ENCODE peak calls at places on chromosomes 5 and 9, in six cellular contexts. One of them, this sample, is unnamed.
A peak's percentile ranks its signal among the peaks of the same experiment; 100 is the strongest.

GRCh38 chr9:127123239-127123935 is 952 bp upstream of the ANGPTL2 start:
- DNase-seq in upper lobe of right lung: no peak
- DNase-seq in BJ: no peak
- DNase-seq in lung: no peak
- DNase-seq in esophagus squamous epithelium: no peak
- DNase-seq in lower leg skin: peak; percentile 87
- DNase-seq in this sample: no peak

GRCh38 chr9:104686081-104686480 is 8.2 kb upstream of the OR13D1 start:
- DNase-seq in lung: no peak
- DNase-seq in BJ: no peak
- DNase-seq in upper lobe of right lung: no peak
- DNase-seq in esophagus squamous epithelium: no peak
- DNase-seq in lower leg skin: no peak
- DNase-seq in this sample: no peak

GRCh38 chr9:132849168-132849831 is 28.8 kb downstream of the AK8 start:
- DNase-seq in upper lobe of right lung: no peak
- DNase-seq in lower leg skin: no peak
- DNase-seq in BJ: no peak
- DNase-seq in lung: no peak
- DNase-seq in esophagus squamous epithelium: no peak
- DNase-seq in this sample: no peak

GRCh38 chr5:178116406-178116885 is 3.1 kb downstream of the N4BP3 start:
- DNase-seq in BJ: no peak
- DNase-seq in lower leg skin: no peak
- DNase-seq in esophagus squamous epithelium: no peak
- DNase-seq in lung: no peak
- DNase-seq in upper lobe of right lung: no peak
- DNase-seq in this sample: no peak

GRCh38 chr5:73433982-73434342 is 14.6 kb downstream of the FOXD1 start:
- DNase-seq in upper lobe of right lung: no peak
- DNase-seq in lower leg skin: no peak
- DNase-seq in BJ: no peak
- DNase-seq in lung: peak; percentile 54
- DNase-seq in esophagus squamous epithelium: no peak
- DNase-seq in this sample: no peak

GRCh38 chr9:133842174-133842573 is 104.0 kb upstream of the SARDH start:
- DNase-seq in upper lobe of right lung: no peak
- DNase-seq in esophagus squamous epithelium: no peak
- DNase-seq in BJ: no peak
- DNase-seq in lung: no peak
- DNase-seq in lower leg skin: no peak
- DNase-seq in this sample: no peak

GRCh38 chr9:114386886-114387677 is 700 bp downstream of the AKNA start:
- DNase-seq in BJ: no peak
- DNase-seq in lung: no peak
- DNase-seq in upper lobe of right lung: no peak
- DNase-seq in lower leg skin: no peak
- DNase-seq in esophagus squamous epithelium: no peak
- DNase-seq in this sample: no peak

GRCh38 chr5:82348749-82349148 is 70.6 kb upstream of the RPS23 start:
- DNase-seq in lower leg skin: no peak
- DNase-seq in esophagus squamous epithelium: no peak
- DNase-seq in BJ: no peak
- DNase-seq in upper lobe of right lung: no peak
- DNase-seq in lung: no peak
- DNase-seq in this sample: no peak

GRCh38 chr5:159912033-159912800 is 4.1 kb upstream of the ADRA1B start:
- DNase-seq in lung: peak; percentile 18
- DNase-seq in lower leg skin: no peak
- DNase-seq in esophagus squamous epithelium: no peak
- DNase-seq in BJ: no peak
- DNase-seq in upper lobe of right lung: no peak
- DNase-seq in this sample: no peak

GRCh38 chr9:127968717-127969383 is 11.9 kb downstream of the EEIG1 start:
- DNase-seq in BJ: peak; percentile 69
- DNase-seq in esophagus squamous epithelium: no peak
- DNase-seq in upper lobe of right lung: no peak
- DNase-seq in lower leg skin: no peak
- DNase-seq in lung: no peak
- DNase-seq in this sample: no peak

GRCh38 chr5:44632344-44632743 is 176.4 kb upstream of the MRPS30 start:
- DNase-seq in BJ: no peak
- DNase-seq in lung: no peak
- DNase-seq in lower leg skin: no peak
- DNase-seq in upper lobe of right lung: no peak
- DNase-seq in esophagus squamous epithelium: no peak
- DNase-seq in this sample: no peak

GRCh38 chr9:13971910-13972655 is 341.9 kb downstream of the NFIB start:
- DNase-seq in lower leg skin: no peak
- DNase-seq in upper lobe of right lung: no peak
- DNase-seq in esophagus squamous epithelium: no peak
- DNase-seq in BJ: no peak
- DNase-seq in lung: no peak
- DNase-seq in this sample: no peak

GRCh38 chr9:113650207-113651131 is 186.9 kb downstream of the RGS3 start:
- DNase-seq in upper lobe of right lung: peak; percentile 48
- DNase-seq in BJ: no peak
- DNase-seq in lung: no peak
- DNase-seq in esophagus squamous epithelium: no peak
- DNase-seq in lower leg skin: no peak
- DNase-seq in this sample: no peak

GRCh38 chr5:31478901-31479300 is 53.0 kb downstream of the DROSHA start:
- DNase-seq in BJ: no peak
- DNase-seq in upper lobe of right lung: no peak
- DNase-seq in lung: no peak
- DNase-seq in lower leg skin: no peak
- DNase-seq in esophagus squamous epithelium: no peak
- DNase-seq in this sample: no peak

GRCh38 chr5:172117977-172118701 is 69.9 kb downstream of the STK10 start:
- DNase-seq in esophagus squamous epithelium: no peak
- DNase-seq in lung: no peak
- DNase-seq in lower leg skin: no peak
- DNase-seq in upper lobe of right lung: no peak
- DNase-seq in BJ: no peak
- DNase-seq in this sample: no peak

GRCh38 chr5:157785781-157786180 is 42.3 kb downstream of the LSM11 start:
- DNase-seq in lung: no peak
- DNase-seq in BJ: no peak
- DNase-seq in upper lobe of right lung: no peak
- DNase-seq in lower leg skin: no peak
- DNase-seq in esophagus squamous epithelium: no peak
- DNase-seq in this sample: no peak

GRCh38 chr5:84202136-84202535 is 182.5 kb downstream of the EDIL3 start:
- DNase-seq in lung: no peak
- DNase-seq in upper lobe of right lung: no peak
- DNase-seq in lower leg skin: no peak
- DNase-seq in esophagus squamous epithelium: no peak
- DNase-seq in BJ: no peak
- DNase-seq in this sample: no peak

DNA sequence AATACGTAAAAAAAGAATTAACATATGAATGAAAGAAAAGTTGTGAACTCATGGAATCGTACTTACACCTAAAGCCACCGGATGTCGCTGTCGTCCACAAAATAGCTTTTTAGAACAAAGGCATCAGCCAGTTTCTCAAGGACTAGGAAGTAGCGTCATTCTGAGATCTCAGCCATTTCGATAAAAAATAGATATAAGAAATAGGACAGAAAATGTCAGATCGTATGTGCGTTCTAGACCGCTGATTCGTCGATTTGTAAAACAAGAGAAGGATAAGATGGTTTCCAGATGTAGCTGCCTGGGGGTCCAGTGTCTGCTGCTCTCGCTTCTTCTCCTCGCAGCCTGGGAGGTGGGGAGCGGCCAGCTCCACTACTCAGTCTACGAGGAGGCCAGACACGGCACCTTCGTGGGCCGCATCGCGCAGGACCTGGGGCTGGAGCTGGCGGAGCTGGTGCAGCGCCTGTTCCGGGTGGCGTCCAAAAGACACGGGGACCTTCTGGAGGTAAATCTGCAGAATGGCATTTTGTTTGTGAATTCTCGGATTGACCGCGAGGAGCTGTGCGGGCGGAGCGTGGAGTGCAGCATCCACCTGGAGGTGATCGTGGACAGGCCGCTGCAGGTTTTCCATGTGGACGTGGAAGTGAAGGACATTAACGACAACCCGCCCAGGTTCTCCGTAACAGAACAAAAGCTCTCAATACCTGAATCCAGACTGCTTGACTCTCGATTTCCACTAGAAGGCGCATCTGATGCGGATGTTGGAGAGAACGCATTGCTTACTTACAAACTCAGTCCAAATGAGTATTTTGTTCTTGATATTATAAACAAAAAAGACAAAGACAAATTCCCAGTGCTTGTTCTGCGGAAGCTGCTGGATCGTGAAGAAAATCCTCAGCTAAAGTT is at the start of gene PCDHA10:
- DNase-seq in upper lobe of right lung: no peak
- DNase-seq in BJ: no peak
- DNase-seq in lower leg skin: no peak
- DNase-seq in esophagus squamous epithelium: no peak
- DNase-seq in lung: no peak
- DNase-seq in this sample: no peak
- TF ChIP-seq CTCF in upper lobe of right lung: peak; percentile 31
- TF ChIP-seq CTCF in BJ: no peak
- TF ChIP-seq CTCF in lower leg skin: no peak
- TF ChIP-seq CTCF in esophagus squamous epithelium: no peak
- TF ChIP-seq CTCF in lung: no peak
- TF ChIP-seq CTCF in this sample: no peak

GRCh38 chr5:66567474-66567873 is 28.7 kb upstream of the MAST4 start:
- DNase-seq in lung: no peak
- DNase-seq in lower leg skin: no peak
- DNase-seq in esophagus squamous epithelium: no peak
- DNase-seq in BJ: no peak
- DNase-seq in upper lobe of right lung: no peak
- DNase-seq in this sample: no peak
- TF ChIP-seq CTCF in lung: no peak
- TF ChIP-seq CTCF in lower leg skin: no peak
- TF ChIP-seq CTCF in esophagus squamous epithelium: no peak
- TF ChIP-seq CTCF in BJ: no peak
- TF ChIP-seq CTCF in upper lobe of right lung: no peak
- TF ChIP-seq CTCF in this sample: no peak

GRCh38 chr5:96196890-96197289 is 235.2 kb upstream of the ELL2 start:
- DNase-seq in BJ: no peak
- DNase-seq in esophagus squamous epithelium: no peak
- DNase-seq in lung: no peak
- DNase-seq in upper lobe of right lung: no peak
- DNase-seq in lower leg skin: no peak
- DNase-seq in this sample: no peak
- TF ChIP-seq CTCF in BJ: no peak
- TF ChIP-seq CTCF in esophagus squamous epithelium: no peak
- TF ChIP-seq CTCF in lung: no peak
- TF ChIP-seq CTCF in upper lobe of right lung: no peak
- TF ChIP-seq CTCF in lower leg skin: no peak
- TF ChIP-seq CTCF in this sample: no peak

GRCh38 chr5:9207820-9208418 is 338.0 kb downstream of the SEMA5A start:
- DNase-seq in upper lobe of right lung: no peak
- DNase-seq in esophagus squamous epithelium: no peak
- DNase-seq in BJ: no peak
- DNase-seq in lower leg skin: no peak
- DNase-seq in lung: no peak
- DNase-seq in this sample: no peak
- TF ChIP-seq CTCF in upper lobe of right lung: peak; percentile 53
- TF ChIP-seq CTCF in esophagus squamous epithelium: peak; percentile 57
- TF ChIP-seq CTCF in BJ: peak; percentile 33
- TF ChIP-seq CTCF in lower leg skin: no peak
- TF ChIP-seq CTCF in lung: peak; percentile 20
- TF ChIP-seq CTCF in this sample: no peak

GRCh38 chr5:150829744-150830143 is 16.6 kb upstream of the IRGM start:
- DNase-seq in lung: no peak
- DNase-seq in BJ: no peak
- DNase-seq in upper lobe of right lung: no peak
- DNase-seq in lower leg skin: no peak
- DNase-seq in esophagus squamous epithelium: no peak
- DNase-seq in this sample: no peak
- TF ChIP-seq CTCF in lung: no peak
- TF ChIP-seq CTCF in BJ: no peak
- TF ChIP-seq CTCF in upper lobe of right lung: no peak
- TF ChIP-seq CTCF in lower leg skin: no peak
- TF ChIP-seq CTCF in esophagus squamous epithelium: no peak
- TF ChIP-seq CTCF in this sample: no peak

DNA sequence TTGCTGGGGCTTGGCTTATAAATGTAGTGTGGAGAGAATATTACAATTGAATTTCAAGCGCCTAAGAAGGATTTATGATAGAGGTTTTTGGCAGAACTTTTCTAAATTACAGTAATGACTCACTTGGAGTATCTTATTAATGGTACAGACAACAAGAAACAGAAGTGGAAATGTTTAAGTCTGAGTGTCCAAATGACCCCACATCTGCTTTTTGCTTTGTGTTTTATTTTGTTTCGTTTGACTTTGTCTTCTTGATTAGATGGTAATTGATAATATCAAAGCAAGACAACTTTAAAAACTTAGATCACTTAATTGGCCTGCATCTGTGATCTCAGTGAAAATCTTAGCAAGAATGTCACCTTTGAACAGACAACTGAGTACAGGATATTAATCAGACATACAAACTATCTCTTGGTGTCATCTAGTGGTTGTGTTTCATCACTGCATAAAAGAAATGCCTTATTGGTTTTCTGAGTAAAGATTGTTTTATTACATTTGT is 577.4 kb downstream of the ISL1 start:
- DNase-seq in lower leg skin: no peak
- DNase-seq in BJ: peak; percentile 3
- DNase-seq in esophagus squamous epithelium: no peak
- DNase-seq in lung: no peak
- DNase-seq in upper lobe of right lung: no peak
- DNase-seq in this sample: no peak
- TF ChIP-seq CTCF in lower leg skin: no peak
- TF ChIP-seq CTCF in BJ: peak; percentile 61
- TF ChIP-seq CTCF in esophagus squamous epithelium: no peak
- TF ChIP-seq CTCF in lung: no peak
- TF ChIP-seq CTCF in upper lobe of right lung: peak; percentile 21
- TF ChIP-seq CTCF in this sample: no peak

DNA sequence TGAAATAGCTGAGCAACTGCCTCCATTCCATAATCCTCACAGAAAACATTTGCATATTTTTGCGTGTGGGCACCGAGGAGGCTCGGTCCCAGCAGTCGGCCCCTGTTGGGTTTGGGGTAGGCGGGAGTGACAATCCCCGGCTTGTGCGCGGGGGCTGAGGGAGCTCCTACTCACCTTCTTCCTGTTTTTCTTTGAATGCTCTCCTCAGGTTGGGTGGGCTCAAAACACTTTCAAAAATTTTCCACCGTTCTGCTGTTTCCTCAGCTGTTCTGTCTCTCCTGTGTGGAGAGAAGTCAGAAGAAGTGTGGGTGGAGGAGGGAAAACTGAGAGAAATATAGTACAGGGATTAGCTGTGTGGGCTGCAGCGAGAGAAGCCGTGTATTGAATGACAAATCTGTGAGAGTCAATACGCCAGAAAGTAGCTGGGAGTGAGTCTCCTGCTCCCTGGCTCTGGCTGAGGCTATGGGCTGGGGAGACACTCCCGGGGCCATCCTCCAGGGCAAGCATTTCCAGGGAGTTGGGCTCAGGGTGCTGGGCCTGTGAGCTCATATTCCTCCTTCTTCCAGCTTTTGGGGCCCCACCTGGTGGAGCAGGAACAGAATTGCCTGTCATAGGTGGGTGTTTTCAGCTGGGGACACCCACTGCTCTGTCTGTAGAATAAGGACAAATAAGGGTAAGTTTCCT is 84.7 kb downstream of the CMYA5 start:
- DNase-seq in upper lobe of right lung: no peak
- DNase-seq in BJ: no peak
- DNase-seq in lung: no peak
- DNase-seq in lower leg skin: no peak
- DNase-seq in esophagus squamous epithelium: no peak
- DNase-seq in this sample: no peak
- TF ChIP-seq CTCF in upper lobe of right lung: peak; percentile 19
- TF ChIP-seq CTCF in BJ: peak; percentile 33
- TF ChIP-seq CTCF in lung: no peak
- TF ChIP-seq CTCF in lower leg skin: no peak
- TF ChIP-seq CTCF in esophagus squamous epithelium: no peak
- TF ChIP-seq CTCF in this sample: no peak

This sample was measured in omental fat pad.